ENCODE peak calls at places on chromosomes 4 and X, in four cellular contexts. X is fibroblast of lung, Q is WTC11, Z is upper lobe of left lung. R is an unnamed sample.

GRCh38 chrX:129736491-129736890 is 2.3 kb upstream of the XPNPEP2 start:
- DNase-seq in X (no peak), Q (no peak), Z (no peak), R (no peak)

GRCh38 chr4:127771535-127772275 is 10.4 kb upstream of the HSPA4L start:
- DNase-seq in X (no peak), Q (no peak), Z (no peak), R (no peak)

GRCh38 chrX:8820910-8821527 is 19.8 kb upstream of the FAM9A start:
- DNase-seq in X (peak; percentile 11), Q (peak; percentile 58), Z (no peak), R (no peak)

GRCh38 chrX:105475801-105476200 is 255.3 kb upstream of the TEX13A start:
- DNase-seq in X (no peak), Q (no peak), Z (no peak), R (no peak)

GRCh38 chrX:51144828-51145442 is 187.7 kb upstream of the NUDT10 start:
- DNase-seq in X (peak; percentile 14), Q (peak; percentile 46), Z (no peak), R (no peak)

GRCh38 chrX:69154051-69154450 is 11.2 kb downstream of the PJA1 start:
- DNase-seq in X (no peak), Q (no peak), Z (no peak), R (no peak)

GRCh38 chrX:153816821-153817220 is 13.5 kb downstream of the PDZD4 start:
- DNase-seq in X (no peak), Q (no peak), Z (no peak), R (no peak)

GRCh38 chrX:57817302-57817701 is 93.0 kb downstream of the ZXDA start:
- DNase-seq in X (no peak), Q (no peak), Z (no peak), R (no peak)

GRCh38 chr4:35925806-35926205 is 318.5 kb downstream of the ARAP2 start:
- DNase-seq in X (no peak), Q (no peak), Z (no peak), R (no peak)

GRCh38 chr4:45063701-45064100 is 337.3 kb upstream of the GNPDA2 start:
- DNase-seq in X (no peak), Q (no peak), Z (no peak), R (no peak)

GRCh38 chr4:44186096-44186849 is 262.3 kb downstream of the KCTD8 start:
- DNase-seq in X (no peak), Q (peak; percentile 25), Z (peak; percentile 34), R (no peak)

GRCh38 chr4:186940476-186940875 is 216.8 kb upstream of the FAT1 start:
- DNase-seq in X (no peak), Q (no peak), Z (no peak), R (no peak)

GRCh38 chrX:24498181-24498580 is 33.1 kb downstream of the PDK3 start:
- DNase-seq in X (peak; percentile 7), Q (no peak), Z (no peak), R (no peak)

GRCh38 chr4:165621983-165622382 is 243.2 kb downstream of the CPE start:
- DNase-seq in X (peak; percentile 38), Q (no peak), Z (no peak), R (no peak)

GRCh38 chrX:20522420-20522819 is 255.7 kb upstream of the RPS6KA3 start:
- DNase-seq in X (no peak), Q (no peak), Z (no peak), R (no peak)

GRCh38 chrX:86002076-86002896 is 45.1 kb downstream of the CHM start:
- DNase-seq in X (peak; percentile 67), Q (peak; percentile 76), Z (peak; percentile 14), R (no peak)

GRCh38 chrX:1077140-1077539 is 135.3 kb downstream of the CRLF2 start:
- DNase-seq in X (no peak), Q (no peak), Z (no peak), R (no peak)

GRCh38 chr4:145042601-145043000 is 55.4 kb downstream of the ANAPC10 start:
- DNase-seq in X (peak; percentile 37), Q (no peak), Z (no peak), R (no peak)

GRCh38 chr4:103429283-103429682 is 231.1 kb upstream of the CENPE start:
- DNase-seq in X (no peak), Q (peak; percentile 84), Z (no peak), R (no peak)

GRCh38 chr4:89303177-89303576 is 4.4 kb downstream of the GPRIN3 start:
- DNase-seq in X (no peak), Q (no peak), Z (no peak), R (no peak)

GRCh38 chrX:65407157-65407626 is 127.4 kb downstream of the LAS1L start:
- DNase-seq in X (no peak), Q (peak; percentile 15), Z (peak; percentile 59), R (no peak)

GRCh38 chr4:172095161-172095560 is 282.0 kb downstream of the GALNTL6 start:
- DNase-seq in X (peak; percentile 3), Q (no peak), Z (no peak), R (no peak)

GRCh38 chrX:71859637-71860036 is 51.0 kb upstream of the NHSL2 start:
- DNase-seq in X (peak; percentile 34), Q (no peak), Z (no peak), R (no peak)

GRCh38 chrX:39813631-39814246 is 284.0 kb downstream of the BCOR start:
- DNase-seq in X (peak; percentile 76), Q (no peak), Z (peak; percentile 54), R (no peak)

GRCh38 chr4:5125326-5125725 is 74.0 kb downstream of the STK32B start:
- DNase-seq in X (no peak), Q (no peak), Z (peak; percentile 22), R (no peak)

GRCh38 chr4:188092824-188093223 is 16.6 kb downstream of the TRIML2 start:
- DNase-seq in X (no peak), Q (no peak), Z (no peak), R (no peak)

GRCh38 chr4:8858188-8858924 is 13.3 kb downstream of the HMX1 start:
- DNase-seq in X (no peak), Q (peak; percentile 46), Z (no peak), R (no peak)

GRCh38 chrX:125420809-125421208 is 101.1 kb downstream of the TEX13C start:
- DNase-seq in X (no peak), Q (no peak), Z (no peak), R (no peak)

GRCh38 chr4:184011810-184012209 is 106.7 kb downstream of the STOX2 start:
- DNase-seq in X (no peak), Q (no peak), Z (no peak), R (no peak)

GRCh38 chrX:23434356-23434884 is 99.8 kb downstream of the PTCHD1 start:
- DNase-seq in X (peak; percentile 95), Q (no peak), Z (no peak), R (no peak)

DNA sequence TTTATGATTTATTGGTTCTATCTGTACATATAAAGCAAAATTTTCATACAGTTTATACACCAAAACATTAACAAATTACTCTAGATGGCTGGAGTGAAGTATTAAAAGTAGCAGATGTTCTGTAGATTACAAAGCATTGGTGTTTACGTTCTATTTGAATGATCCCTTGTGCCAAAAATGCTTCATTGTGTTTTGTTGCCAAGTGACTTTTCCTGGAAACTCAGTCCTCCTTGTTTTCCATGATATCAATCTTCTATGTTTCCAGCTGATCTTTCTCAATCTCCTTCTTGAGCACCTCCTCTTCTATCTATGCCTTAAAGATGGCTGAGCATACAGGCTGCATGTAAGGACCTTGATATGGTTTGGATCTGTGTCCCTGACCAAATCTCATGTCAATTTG is 263.6 kb upstream of the CTSO start:
- DNase-seq in X (no peak), Q (no peak), Z (no peak), R (no peak)
- TF ChIP-seq CTCF in X (no peak), Q (no peak), Z (no peak), R (no peak)

DNA sequence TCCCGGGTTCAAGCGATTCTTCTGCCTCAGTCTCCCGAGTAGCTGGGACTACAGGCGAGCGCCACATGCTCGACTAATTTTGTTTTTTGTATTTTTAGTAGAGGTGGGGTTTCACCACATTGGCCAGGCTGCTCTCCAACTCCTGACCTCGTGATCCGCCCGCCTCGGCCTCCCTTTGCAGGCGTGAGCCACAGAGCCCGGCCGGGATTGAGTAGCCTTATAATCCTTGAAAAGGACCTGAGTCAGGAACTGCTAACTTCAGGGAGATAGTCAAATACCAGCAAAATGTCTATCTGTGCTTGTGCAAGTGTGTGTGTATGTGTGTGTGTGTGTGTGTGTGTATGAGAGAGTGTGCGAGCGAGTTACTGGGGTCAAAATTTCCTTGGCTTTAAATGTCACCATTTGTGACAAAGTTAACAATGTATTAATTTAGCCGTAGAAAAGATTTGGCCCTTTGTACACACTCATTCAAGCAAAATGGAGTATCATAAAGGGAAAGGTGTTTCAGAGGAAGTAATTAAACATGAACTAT is 1.8 kb upstream of the KDM6A start:
- DNase-seq in X (peak; percentile 33), Q (no peak), Z (no peak), R (no peak)
- TF ChIP-seq CTCF in X (no peak), Q (no peak), Z (no peak), R (no peak)

DNA sequence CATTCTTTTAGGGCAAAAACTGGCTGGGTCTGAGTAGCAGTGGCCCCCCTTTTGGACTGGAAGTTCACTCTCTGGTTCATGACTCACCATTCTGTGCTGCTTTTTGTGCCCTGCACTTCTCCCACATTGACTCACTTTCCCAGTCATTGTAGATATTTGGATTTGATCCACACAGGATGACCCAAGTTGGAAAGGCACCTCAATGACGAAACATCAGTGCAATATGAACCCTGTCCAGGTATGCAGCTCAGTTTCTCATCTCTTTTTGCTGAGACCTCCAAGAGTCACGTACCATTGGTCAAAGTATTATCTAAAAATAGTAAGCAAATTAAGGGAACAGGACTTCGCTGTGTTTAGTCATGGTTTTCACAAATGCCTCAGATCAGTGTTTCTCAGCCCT is 92.7 kb downstream of the CBLL2 start:
- DNase-seq in X (peak; percentile 90), Q (no peak), Z (no peak), R (no peak)
- TF ChIP-seq CTCF in X (no peak), Q (no peak), Z (no peak), R (no peak)

DNA sequence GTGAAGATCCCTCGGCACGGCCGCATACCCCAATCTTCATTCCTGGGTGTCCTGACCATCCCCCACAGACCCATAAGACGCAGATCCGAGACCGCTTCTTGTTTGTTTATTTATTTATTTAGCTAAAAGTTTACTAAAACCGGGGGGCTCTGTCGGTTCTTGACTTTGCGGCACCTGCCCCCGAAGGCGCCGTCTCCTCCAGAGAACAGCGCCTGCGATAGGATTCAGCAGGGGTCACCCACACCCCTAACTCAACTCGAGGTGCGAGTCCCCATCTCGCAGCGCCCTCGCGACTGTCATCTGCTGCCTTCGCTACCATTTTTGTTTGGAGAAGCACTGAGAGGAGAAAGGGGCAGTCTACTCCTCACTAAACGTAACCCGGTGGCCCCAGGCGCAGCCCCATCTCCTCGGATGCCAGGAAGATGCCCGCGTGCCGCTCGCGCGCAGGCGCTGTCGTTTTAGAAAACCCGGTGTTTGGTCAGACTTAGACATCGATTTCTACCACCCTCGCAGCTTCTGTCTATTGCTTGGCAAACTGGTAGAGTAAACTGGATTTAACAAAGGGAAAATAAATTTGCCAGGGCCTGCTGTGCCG is 18.9 kb upstream of the GPR101 start:
- DNase-seq in X (no peak), Q (peak; percentile 19), Z (peak; percentile 62), R (no peak)
- TF ChIP-seq CTCF in X (no peak), Q (no peak), Z (no peak), R (no peak)

R was measured in activated B cell treated with CpG ODN at 0.5 μM for 24 hours.